ENCODE peak calls at places on chromosomes 6 and 20, in four cellular contexts. U, O, L and P are unnamed samples.

GRCh38 chr20:49161428-49162152 is 26.5 kb downstream of the STAU1 start:
- DNase-seq in L (no peak), O (no peak), U (no peak), P (no peak)

GRCh38 chr20:32017711-32018251 is 7.5 kb downstream of the CCM2L start:
- DNase-seq in U (peak; percentile 63), L (peak; percentile 66), O (no peak), P (peak; percentile 60)

GRCh38 chr6:45163952-45164766 is 164.0 kb upstream of the RUNX2 start:
- DNase-seq in L (no peak), U (no peak), O (no peak), P (no peak)

GRCh38 chr20:25692499-25692898 is 4.2 kb downstream of the ZNF337 start:
- DNase-seq in L (no peak), O (no peak), U (no peak), P (no peak)

GRCh38 chr6:11317885-11318771 is 85.7 kb upstream of the NEDD9 start:
- DNase-seq in U (peak; percentile 72), O (peak; percentile 99), L (peak; percentile 43), P (no peak)

GRCh38 chr6:24931296-24931695 is 4.5 kb downstream of the RIPOR2 start:
- DNase-seq in O (peak; percentile 36), L (no peak), U (no peak), P (no peak)

GRCh38 chr6:143964667-143965066 is 43.4 kb downstream of the PLAGL1 start:
- DNase-seq in U (no peak), O (no peak), L (no peak), P (no peak)

GRCh38 chr6:3119040-3119723 is 671 bp downstream of the BPHL start:
- DNase-seq in O (peak; percentile 48), L (no peak), U (peak; percentile 37), P (no peak)

GRCh38 chr6:296151-297122 is 4.2 kb downstream of the DUSP22 start:
- DNase-seq in U (no peak), L (peak; percentile 46), O (peak; percentile 28), P (peak; percentile 36)

GRCh38 chr6:12849420-12850200 is 133.0 kb downstream of the PHACTR1 start:
- DNase-seq in U (no peak), L (no peak), O (no peak), P (no peak)

DNA sequence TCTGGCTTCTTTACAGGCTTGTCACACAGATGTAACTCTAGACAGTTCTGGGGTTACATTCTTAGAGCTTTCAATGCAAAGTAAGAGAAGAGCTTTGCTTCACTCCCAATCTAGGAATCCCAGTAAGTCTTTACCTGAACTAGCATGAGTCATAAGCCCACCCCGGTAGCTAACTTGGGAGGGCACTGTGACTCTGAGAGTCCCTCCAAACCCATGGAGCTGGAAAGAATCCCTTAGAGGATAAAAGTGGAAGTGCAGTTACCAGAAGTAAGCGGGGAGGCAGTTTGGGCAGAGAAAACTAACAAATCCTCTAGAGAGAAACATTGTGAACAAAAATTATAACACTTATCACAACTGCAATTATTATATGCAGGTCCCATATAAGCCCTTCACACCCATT is 84.0 kb upstream of the SMLR1 start:
- DNase-seq in U (no peak), O (no peak), L (no peak), P (no peak)
- TF ChIP-seq CTCF in U (no peak), O (no peak), L (no peak), P (no peak)

GRCh38 chr6:169802790-169803189 is 51.4 kb downstream of the ERMARD start:
- DNase-seq in L (no peak), U (peak; percentile 2), O (no peak), P (no peak)

GRCh38 chr6:169805242-169805838 is 53.9 kb downstream of the ERMARD start:
- DNase-seq in L (no peak), U (peak; percentile 3), O (no peak), P (no peak)

GRCh38 chr6:169803816-169804340 is 52.5 kb downstream of the ERMARD start:
- DNase-seq in O (no peak), L (no peak), U (peak; percentile 4), P (no peak)

GRCh38 chr6:169803291-169803811 is 51.9 kb downstream of the ERMARD start:
- DNase-seq in O (no peak), L (no peak), U (peak; percentile 15), P (peak; percentile 11)

DNA sequence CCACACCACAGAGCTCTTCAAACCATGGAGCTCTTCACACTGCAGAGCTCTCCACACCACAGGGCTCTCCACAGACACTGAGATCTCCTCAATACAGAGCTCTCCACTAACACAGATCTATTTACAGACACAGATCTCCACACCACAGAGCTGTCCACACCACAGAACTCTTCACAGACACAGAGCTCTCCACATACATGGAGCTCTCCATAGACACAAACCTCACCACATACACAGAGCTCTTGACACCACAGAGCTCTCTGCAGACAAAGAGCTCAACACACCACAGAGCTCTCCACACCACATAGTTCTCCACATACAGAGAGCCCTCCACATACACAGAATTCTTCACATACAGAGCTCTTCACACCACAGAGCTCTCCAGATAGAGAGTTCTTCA is 53.0 kb downstream of the ERMARD start:
- DNase-seq in L (no peak), U (peak; percentile 12), O (no peak), P (no peak)
- TF ChIP-seq CTCF in L (no peak), U (no peak), O (no peak), P (no peak)

GRCh38 chr20:3814928-3815495 is 5.3 kb upstream of the AP5S1 start:
- DNase-seq in L (no peak), U (no peak), O (no peak), P (no peak)
- TF ChIP-seq CTCF in L (no peak), U (no peak), O (no peak), P (no peak)

DNA sequence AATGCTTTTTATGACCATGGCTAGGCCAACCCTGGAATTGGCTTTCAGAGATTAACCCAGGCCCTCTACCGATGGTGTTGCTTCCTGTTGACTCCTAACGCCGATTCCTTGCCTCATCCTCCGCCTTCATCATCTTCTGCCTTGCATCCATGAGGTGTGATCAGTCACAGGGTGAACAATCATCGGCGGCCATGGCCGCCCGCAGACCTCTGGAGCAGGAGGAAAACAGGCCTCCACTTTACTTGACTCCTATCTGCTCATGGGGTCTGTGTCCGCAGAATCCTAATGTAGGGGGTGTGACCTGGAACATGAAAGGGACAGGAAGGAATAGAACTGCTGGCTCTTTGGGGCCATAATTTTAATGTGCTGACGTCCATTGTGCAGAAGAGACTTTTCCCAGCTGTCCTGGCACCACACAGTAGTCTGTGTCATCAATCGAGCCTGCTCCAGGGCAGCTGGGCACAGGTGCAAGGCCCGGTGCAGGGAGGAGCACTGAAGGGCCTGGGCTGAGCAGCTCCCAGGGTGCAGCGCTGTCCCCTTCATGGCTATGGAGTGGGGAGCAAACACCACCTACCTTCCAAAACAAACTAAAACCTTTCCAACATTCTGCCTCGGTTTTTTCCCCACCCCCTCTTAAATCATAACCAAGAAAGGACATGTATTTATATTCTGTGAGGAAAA is 8.0 kb downstream of the SLC22A3 start:
- DNase-seq in O (no peak), L (no peak), U (no peak), P (no peak)
- TF ChIP-seq CTCF in O (no peak), L (no peak), U (no peak), P (no peak)

GRCh38 chr20:62782893-62783278 is 13.4 kb upstream of the MRGBP start:
- DNase-seq in O (no peak), L (no peak), U (no peak), P (no peak)
- TF ChIP-seq CTCF in O (no peak), L (no peak), U (no peak), P (no peak)

GRCh38 chr6:149190228-149190831 is 127.2 kb upstream of the TAB2 start:
- DNase-seq in L (no peak), O (peak; percentile 37), U (peak; percentile 81), P (no peak)
- TF ChIP-seq CTCF in L (no peak), O (no peak), U (no peak), P (no peak)